ENCODE peak calls at places on chromosomes 1 and 21, in seven cellular contexts. One of them, this sample, is unnamed.

GRCh38 chr1:206116191-206116872 is 856 bp downstream of the AVPR1B start:
- DNase-seq in HCT116: no peak
- DNase-seq in lung: no peak
- DNase-seq in uterus: no peak
- DNase-seq in psoas muscle: no peak
- DNase-seq in fibroblast of lung: no peak
- DNase-seq in heart right ventricle: no peak
- DNase-seq in this sample: no peak

GRCh38 chr1:36156329-36157114 is 562 bp downstream of the MAP7D1 start:
- DNase-seq in psoas muscle: peak; percentile 82
- DNase-seq in fibroblast of lung: peak; percentile 59
- DNase-seq in lung: peak; percentile 65
- DNase-seq in heart right ventricle: peak; percentile 85
- DNase-seq in uterus: peak; percentile 68
- DNase-seq in HCT116: no peak
- DNase-seq in this sample: peak; percentile 53

GRCh38 chr1:15723631-15724246 is 12.3 kb upstream of the SLC25A34 start:
- DNase-seq in psoas muscle: no peak
- DNase-seq in fibroblast of lung: no peak
- DNase-seq in heart right ventricle: no peak
- DNase-seq in HCT116: no peak
- DNase-seq in lung: no peak
- DNase-seq in uterus: no peak
- DNase-seq in this sample: no peak

GRCh38 chr21:43930074-43930847 is 65.2 kb downstream of the AGPAT3 start:
- DNase-seq in lung: no peak
- DNase-seq in HCT116: no peak
- DNase-seq in uterus: no peak
- DNase-seq in fibroblast of lung: no peak
- DNase-seq in psoas muscle: peak; percentile 51
- DNase-seq in heart right ventricle: no peak
- DNase-seq in this sample: no peak

GRCh38 chr1:198756470-198756869 is 117.6 kb downstream of the PTPRC start:
- DNase-seq in heart right ventricle: no peak
- DNase-seq in HCT116: no peak
- DNase-seq in lung: no peak
- DNase-seq in uterus: no peak
- DNase-seq in fibroblast of lung: peak; percentile 64
- DNase-seq in psoas muscle: no peak
- DNase-seq in this sample: no peak

GRCh38 chr1:244082969-244083368 is 31.9 kb downstream of the ZBTB18 start:
- DNase-seq in psoas muscle: no peak
- DNase-seq in HCT116: no peak
- DNase-seq in lung: no peak
- DNase-seq in fibroblast of lung: no peak
- DNase-seq in heart right ventricle: no peak
- DNase-seq in uterus: no peak
- DNase-seq in this sample: no peak

GRCh38 chr1:192749349-192749748 is 59.5 kb upstream of the RGS2 start:
- DNase-seq in heart right ventricle: no peak
- DNase-seq in psoas muscle: no peak
- DNase-seq in fibroblast of lung: no peak
- DNase-seq in lung: no peak
- DNase-seq in HCT116: no peak
- DNase-seq in uterus: no peak
- DNase-seq in this sample: no peak

GRCh38 chr1:112465122-112465521 is 43.6 kb upstream of the WNT2B start:
- DNase-seq in uterus: no peak
- DNase-seq in heart right ventricle: no peak
- DNase-seq in HCT116: no peak
- DNase-seq in fibroblast of lung: peak; percentile 31
- DNase-seq in psoas muscle: no peak
- DNase-seq in lung: no peak
- DNase-seq in this sample: no peak

GRCh38 chr1:164625004-164625617 is 66.1 kb downstream of the PBX1 start:
- DNase-seq in uterus: no peak
- DNase-seq in psoas muscle: no peak
- DNase-seq in HCT116: no peak
- DNase-seq in fibroblast of lung: no peak
- DNase-seq in lung: no peak
- DNase-seq in heart right ventricle: no peak
- DNase-seq in this sample: no peak

GRCh38 chr1:207214453-207214852 is 107.0 kb upstream of the CD55 start:
- DNase-seq in lung: no peak
- DNase-seq in HCT116: no peak
- DNase-seq in fibroblast of lung: no peak
- DNase-seq in uterus: no peak
- DNase-seq in psoas muscle: no peak
- DNase-seq in heart right ventricle: no peak
- DNase-seq in this sample: no peak

GRCh38 chr1:37734629-37735591 is 30.0 kb downstream of the EPHA10 start:
- DNase-seq in lung: no peak
- DNase-seq in psoas muscle: peak; percentile 52
- DNase-seq in HCT116: no peak
- DNase-seq in uterus: no peak
- DNase-seq in fibroblast of lung: no peak
- DNase-seq in heart right ventricle: no peak
- DNase-seq in this sample: no peak

GRCh38 chr1:183580281-183580682 is 10.0 kb downstream of the NCF2 start:
- DNase-seq in heart right ventricle: peak; percentile 30
- DNase-seq in HCT116: peak; percentile 48
- DNase-seq in lung: no peak
- DNase-seq in fibroblast of lung: no peak
- DNase-seq in psoas muscle: no peak
- DNase-seq in uterus: no peak
- DNase-seq in this sample: no peak

GRCh38 chr1:240831922-240832321 is 220.0 kb upstream of the GREM2 start:
- DNase-seq in fibroblast of lung: no peak
- DNase-seq in uterus: no peak
- DNase-seq in lung: no peak
- DNase-seq in HCT116: no peak
- DNase-seq in psoas muscle: no peak
- DNase-seq in heart right ventricle: no peak
- DNase-seq in this sample: no peak
- TF ChIP-seq CTCF in fibroblast of lung: no peak
- TF ChIP-seq CTCF in uterus: no peak
- TF ChIP-seq CTCF in lung: no peak
- TF ChIP-seq CTCF in HCT116: no peak
- TF ChIP-seq CTCF in psoas muscle: no peak
- TF ChIP-seq CTCF in heart right ventricle: no peak
- TF ChIP-seq CTCF in this sample: no peak

GRCh38 chr1:86788300-86789206 is 84.2 kb downstream of the SH3GLB1 start:
- DNase-seq in lung: peak; percentile 33
- DNase-seq in psoas muscle: peak; percentile 72
- DNase-seq in uterus: no peak
- DNase-seq in heart right ventricle: no peak
- DNase-seq in fibroblast of lung: peak; percentile 98
- DNase-seq in HCT116: no peak
- DNase-seq in this sample: no peak
- H3K27ac ChIP-seq in lung: peak overlapping the region; percentile 44
- H3K27ac ChIP-seq in psoas muscle: peak overlapping the region; percentile 79
- H3K27ac ChIP-seq in uterus: no peak overlapping the region
- H3K27ac ChIP-seq in heart right ventricle: peak overlapping the region; percentile 40
- H3K27ac ChIP-seq in fibroblast of lung: peak overlapping the region; percentile 66
- H3K27ac ChIP-seq in HCT116: no peak overlapping the region
- H3K27ac ChIP-seq in this sample: no peak overlapping the region

GRCh38 chr1:8471451-8471850 is 153.5 kb downstream of the SLC45A1 start:
- DNase-seq in HCT116: no peak
- DNase-seq in heart right ventricle: no peak
- DNase-seq in psoas muscle: no peak
- DNase-seq in uterus: no peak
- DNase-seq in fibroblast of lung: no peak
- DNase-seq in lung: no peak
- DNase-seq in this sample: no peak
- TF ChIP-seq CTCF in HCT116: no peak
- TF ChIP-seq CTCF in heart right ventricle: no peak
- TF ChIP-seq CTCF in psoas muscle: no peak
- TF ChIP-seq CTCF in uterus: no peak
- TF ChIP-seq CTCF in fibroblast of lung: no peak
- TF ChIP-seq CTCF in lung: no peak
- TF ChIP-seq CTCF in this sample: no peak

GRCh38 chr1:94797286-94797685 is 22.9 kb upstream of the SLC44A3 start:
- DNase-seq in uterus: no peak
- DNase-seq in fibroblast of lung: no peak
- DNase-seq in lung: no peak
- DNase-seq in heart right ventricle: no peak
- DNase-seq in psoas muscle: no peak
- DNase-seq in HCT116: no peak
- DNase-seq in this sample: no peak
- H3K27ac ChIP-seq in uterus: no peak overlapping the region
- H3K27ac ChIP-seq in fibroblast of lung: peak overlapping the region; percentile 9
- H3K27ac ChIP-seq in lung: no peak overlapping the region
- H3K27ac ChIP-seq in heart right ventricle: no peak overlapping the region
- H3K27ac ChIP-seq in psoas muscle: no peak overlapping the region
- H3K27ac ChIP-seq in HCT116: no peak overlapping the region
- H3K27ac ChIP-seq in this sample: no peak overlapping the region

GRCh38 chr1:154742586-154742985 is 127.5 kb downstream of the KCNN3 start:
- DNase-seq in fibroblast of lung: no peak
- DNase-seq in psoas muscle: no peak
- DNase-seq in heart right ventricle: no peak
- DNase-seq in HCT116: no peak
- DNase-seq in lung: no peak
- DNase-seq in uterus: no peak
- DNase-seq in this sample: no peak
- TF ChIP-seq CTCF in fibroblast of lung: no peak
- TF ChIP-seq CTCF in psoas muscle: no peak
- TF ChIP-seq CTCF in heart right ventricle: no peak
- TF ChIP-seq CTCF in HCT116: no peak
- TF ChIP-seq CTCF in lung: no peak
- TF ChIP-seq CTCF in uterus: no peak
- TF ChIP-seq CTCF in this sample: no peak

DNA sequence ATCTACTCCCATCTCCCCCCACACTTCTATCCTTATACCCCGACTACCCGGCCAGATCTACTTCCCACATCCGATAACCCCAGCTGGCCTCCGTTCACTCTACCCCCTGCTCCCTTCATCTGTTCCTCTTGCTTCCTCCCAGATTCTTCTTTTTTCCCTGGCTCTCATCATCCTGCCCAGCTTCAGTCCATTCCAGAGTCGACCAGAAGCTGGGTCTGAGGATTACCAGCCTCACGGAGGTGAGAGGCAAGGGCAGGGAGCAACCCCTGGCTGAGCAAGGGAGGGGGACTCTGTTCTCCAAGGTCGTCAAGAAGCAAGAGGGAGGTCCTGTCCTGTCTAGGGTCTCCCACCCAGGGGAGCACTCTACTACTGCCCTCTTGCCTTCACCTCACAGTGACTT is 4.0 kb downstream of the JTB start:
- DNase-seq in psoas muscle: no peak
- DNase-seq in lung: no peak
- DNase-seq in fibroblast of lung: no peak
- DNase-seq in HCT116: no peak
- DNase-seq in uterus: no peak
- DNase-seq in heart right ventricle: no peak
- DNase-seq in this sample: no peak
- H3K27ac ChIP-seq in psoas muscle: no peak overlapping the region
- H3K27ac ChIP-seq in lung: peak overlapping the region; percentile 31
- H3K27ac ChIP-seq in fibroblast of lung: no peak overlapping the region
- H3K27ac ChIP-seq in HCT116: no peak overlapping the region
- H3K27ac ChIP-seq in uterus: no peak overlapping the region
- H3K27ac ChIP-seq in heart right ventricle: no peak overlapping the region
- H3K27ac ChIP-seq in this sample: no peak overlapping the region

DNA sequence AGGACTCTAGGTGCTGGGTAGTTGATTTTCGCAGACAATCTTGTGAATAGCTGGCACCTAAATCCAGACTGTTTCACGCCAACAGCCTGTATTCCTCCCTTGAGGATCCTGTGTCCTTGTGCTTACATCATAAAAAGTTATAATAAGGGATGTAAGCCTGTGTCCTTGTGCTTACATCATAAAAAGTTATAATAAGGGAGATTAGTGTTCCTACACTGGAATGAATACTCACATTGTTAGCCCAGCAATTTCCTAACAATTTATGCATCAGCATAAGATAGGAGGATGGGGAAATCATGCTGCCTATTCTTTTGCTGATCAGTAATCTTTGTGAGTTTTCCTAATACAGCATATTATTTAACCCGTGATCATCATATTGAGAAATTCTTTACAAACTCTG is 4.0 kb upstream of the HSD3B2 start:
- DNase-seq in HCT116: no peak
- DNase-seq in lung: no peak
- DNase-seq in heart right ventricle: no peak
- DNase-seq in fibroblast of lung: no peak
- DNase-seq in uterus: no peak
- DNase-seq in psoas muscle: no peak
- DNase-seq in this sample: no peak
- TF ChIP-seq CTCF in HCT116: no peak
- TF ChIP-seq CTCF in lung: no peak
- TF ChIP-seq CTCF in heart right ventricle: no peak
- TF ChIP-seq CTCF in fibroblast of lung: no peak
- TF ChIP-seq CTCF in uterus: no peak
- TF ChIP-seq CTCF in psoas muscle: no peak
- TF ChIP-seq CTCF in this sample: no peak

GRCh38 chr1:233735847-233736246 is 121.9 kb downstream of the KCNK1 start:
- DNase-seq in fibroblast of lung: no peak
- DNase-seq in uterus: no peak
- DNase-seq in heart right ventricle: no peak
- DNase-seq in psoas muscle: no peak
- DNase-seq in lung: no peak
- DNase-seq in HCT116: no peak
- DNase-seq in this sample: no peak

GRCh38 chr1:233737341-233737740 is 123.4 kb downstream of the KCNK1 start:
- DNase-seq in HCT116: no peak
- DNase-seq in psoas muscle: no peak
- DNase-seq in uterus: no peak
- DNase-seq in lung: no peak
- DNase-seq in fibroblast of lung: no peak
- DNase-seq in heart right ventricle: no peak
- DNase-seq in this sample: no peak

GRCh38 chr1:233732206-233732605 is 118.3 kb downstream of the KCNK1 start:
- DNase-seq in HCT116: no peak
- DNase-seq in psoas muscle: no peak
- DNase-seq in fibroblast of lung: no peak
- DNase-seq in heart right ventricle: no peak
- DNase-seq in lung: no peak
- DNase-seq in uterus: no peak
- DNase-seq in this sample: no peak

GRCh38 chr1:233735331-233735730 is 121.4 kb downstream of the KCNK1 start:
- DNase-seq in lung: no peak
- DNase-seq in uterus: no peak
- DNase-seq in heart right ventricle: no peak
- DNase-seq in HCT116: no peak
- DNase-seq in fibroblast of lung: no peak
- DNase-seq in psoas muscle: no peak
- DNase-seq in this sample: no peak

GRCh38 chr1:233734456-233734855 is 120.5 kb downstream of the KCNK1 start:
- DNase-seq in uterus: no peak
- DNase-seq in psoas muscle: no peak
- DNase-seq in HCT116: no peak
- DNase-seq in fibroblast of lung: no peak
- DNase-seq in lung: no peak
- DNase-seq in heart right ventricle: no peak
- DNase-seq in this sample: no peak
- H3K27ac ChIP-seq in uterus: no peak overlapping the region
- H3K27ac ChIP-seq in psoas muscle: no peak overlapping the region
- H3K27ac ChIP-seq in HCT116: no peak overlapping the region
- H3K27ac ChIP-seq in fibroblast of lung: no peak overlapping the region
- H3K27ac ChIP-seq in lung: no peak overlapping the region
- H3K27ac ChIP-seq in heart right ventricle: no peak overlapping the region
- H3K27ac ChIP-seq in this sample: no peak overlapping the region

This sample was measured in CD4-positive, alpha-beta T cell.